ENCODE peak calls at places on chromosomes 13 and 19, in four cellular contexts. A, V, B and X are unnamed samples.

GRCh38 chr13:26517931-26518330 is 39.6 kb upstream of the WASF3 start:
- DNase-seq in B (no peak), A (no peak), V (no peak), X (no peak)

GRCh38 chr13:94658926-94659649 is 53.3 kb downstream of the SOX21 start:
- DNase-seq in A (no peak), B (no peak), V (no peak), X (no peak)

GRCh38 chr19:50415661-50416033 is 3.1 kb upstream of the SPIB start:
- DNase-seq in A (no peak), V (peak; percentile 68), B (peak; percentile 85), X (no peak)

GRCh38 chr19:46834984-46835383 is 15.7 kb downstream of the AP2S1 start:
- DNase-seq in B (no peak), V (no peak), A (no peak), X (no peak)

GRCh38 chr19:30882411-30883005 is 466.7 kb downstream of the TSHZ3 start:
- DNase-seq in A (no peak), B (no peak), V (no peak), X (no peak)

GRCh38 chr13:44974056-44974798 is 15.0 kb downstream of the NUFIP1 start:
- DNase-seq in V (peak; percentile 37), B (no peak), A (no peak), X (no peak)

GRCh38 chr13:51148952-51149573 is 38.0 kb upstream of the C13orf42 start:
- DNase-seq in V (no peak), A (no peak), B (no peak), X (peak; percentile 68)

GRCh38 chr13:19646062-19646461 is 12.6 kb downstream of the MPHOSPH8 start:
- DNase-seq in B (no peak), A (no peak), V (no peak), X (no peak)

GRCh38 chr19:3149526-3150505 is 14.0 kb downstream of the GNA15 start:
- DNase-seq in B (no peak), V (no peak), A (no peak), X (no peak)

GRCh38 chr19:58468216-58468839 is 1.4 kb downstream of the ZNF324 start:
- DNase-seq in V (no peak), B (no peak), A (no peak), X (no peak)
- TF ChIP-seq TCF7 in V (no peak), B (no peak), A (no peak), X (no peak)

DNA sequence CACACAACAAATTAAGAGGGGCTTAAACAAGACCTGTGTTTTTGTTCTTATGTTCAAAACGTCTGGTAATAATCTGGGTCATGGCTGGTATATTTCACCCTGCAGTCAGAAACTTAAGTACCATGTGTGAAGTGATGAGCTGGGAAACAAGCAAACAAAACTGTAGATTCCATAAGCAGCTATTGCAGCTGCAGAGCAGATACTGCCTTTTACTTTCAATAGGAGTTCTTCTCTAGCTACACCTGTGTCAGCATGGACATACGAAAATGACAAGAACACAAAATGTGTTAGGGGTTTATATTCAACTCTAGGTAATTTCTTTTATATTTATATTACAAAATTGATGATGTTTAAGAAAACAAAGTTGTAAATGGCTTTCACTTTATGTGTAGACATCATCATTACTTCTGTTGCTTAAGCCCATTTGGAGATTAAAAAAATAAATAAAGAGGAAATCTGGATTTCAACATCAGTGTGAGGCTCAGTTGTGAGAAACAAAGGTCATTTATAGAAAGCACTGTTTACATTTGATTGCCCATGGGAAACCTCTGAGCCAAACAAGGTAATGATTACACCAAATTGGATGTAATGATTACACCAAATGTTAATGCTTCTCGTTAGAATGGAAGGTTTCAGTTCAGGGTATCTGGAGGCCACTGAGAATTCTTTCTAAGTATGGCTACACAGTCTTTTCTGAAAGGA is 451.0 kb upstream of the SLC10A2 start:
- DNase-seq in V (peak; percentile 57), B (no peak), A (no peak), X (no peak)
- TF ChIP-seq ATF3 in V (no peak), B (no peak), A (no peak), X (no peak)

DNA sequence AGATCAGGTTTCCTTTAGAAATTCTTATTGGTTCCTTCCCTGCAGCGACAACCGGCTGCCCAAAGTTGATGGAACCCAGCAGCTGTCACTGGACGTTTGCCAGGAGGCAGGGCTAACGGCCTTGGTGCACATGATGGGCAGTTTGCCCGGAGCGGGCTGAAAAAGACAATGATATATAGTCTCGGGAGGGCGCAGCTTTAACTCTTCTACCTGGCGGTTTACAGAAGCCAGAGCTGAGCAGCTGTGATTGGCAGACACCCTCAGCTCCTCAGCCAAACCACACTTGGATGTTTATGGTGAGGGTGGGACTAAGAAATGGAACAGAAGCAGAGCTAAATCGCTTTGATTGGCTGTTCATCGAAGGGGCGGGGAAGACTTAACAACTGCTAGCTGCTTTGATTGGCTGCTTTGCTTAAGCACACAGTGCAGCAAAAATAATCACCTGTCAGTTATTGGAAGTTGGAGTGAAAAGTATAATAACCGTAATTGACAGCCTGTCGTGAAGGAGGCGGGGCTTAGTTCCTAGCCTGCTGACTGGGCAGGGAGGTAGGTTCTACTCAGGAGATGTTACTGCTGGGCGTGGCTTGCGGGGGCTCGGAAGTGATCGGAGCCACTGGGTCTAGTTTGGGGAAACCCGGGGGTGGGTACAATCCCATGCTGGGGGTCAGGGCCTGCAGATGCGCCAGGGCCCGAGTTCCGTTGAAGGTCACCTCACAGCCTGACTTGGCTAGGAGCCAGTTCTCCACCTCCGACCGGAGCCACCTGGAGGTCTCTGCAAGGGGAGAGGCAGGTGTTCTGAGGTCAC is 7.5 kb downstream of the EMP3 start:
- DNase-seq in A (peak; percentile 93), V (peak; percentile 100), B (peak; percentile 93), X (peak; percentile 73)
- TF ChIP-seq TCF7 in A (no peak), V (no peak), B (no peak), X (no peak)

GRCh38 chr13:97853550-97853949 is 99.9 kb upstream of the IPO5 start:
- DNase-seq in V (no peak), A (no peak), B (no peak), X (no peak)
- TF ChIP-seq ATF3 in V (no peak), A (no peak), B (no peak), X (no peak)

GRCh38 chr13:46605089-46605488 is 52.1 kb downstream of the LRCH1 start:
- DNase-seq in B (no peak), A (no peak), V (no peak), X (no peak)

GRCh38 chr13:46604226-46604968 is 51.4 kb downstream of the LRCH1 start:
- DNase-seq in A (peak; percentile 25), B (no peak), V (no peak), X (no peak)

GRCh38 chr13:46607768-46608553 is 55.0 kb downstream of the LRCH1 start:
- DNase-seq in V (no peak), A (peak; percentile 92), B (no peak), X (no peak)

GRCh38 chr13:46606915-46607413 is 54.0 kb downstream of the LRCH1 start:
- DNase-seq in B (no peak), V (no peak), A (no peak), X (no peak)

GRCh38 chr13:46605824-46606554 is 53.0 kb downstream of the LRCH1 start:
- DNase-seq in B (no peak), A (no peak), V (peak; percentile 77), X (no peak)
- TF ChIP-seq TCF7 in B (no peak), A (no peak), V (no peak), X (no peak)

GRCh38 chr13:77810430-77810829 is 108.2 kb downstream of the EDNRB start:
- DNase-seq in V (no peak), B (no peak), A (no peak), X (no peak)
- TF ChIP-seq ATF3 in V (no peak), B (no peak), A (no peak), X (no peak)

GRCh38 chr19:51798127-51798526 is 3.2 kb downstream of the FPR3 start:
- DNase-seq in V (no peak), A (no peak), B (no peak), X (no peak)

GRCh38 chr19:51799311-51799997 is 4.5 kb downstream of the FPR3 start:
- DNase-seq in B (peak; percentile 62), V (no peak), A (peak; percentile 35), X (no peak)

GRCh38 chr19:51798958-51799310 is 4.0 kb downstream of the FPR3 start:
- DNase-seq in V (no peak), B (no peak), A (no peak), X (no peak)

GRCh38 chr19:51800849-51801244 is 5.9 kb downstream of the FPR3 start:
- DNase-seq in B (peak; percentile 24), V (no peak), A (no peak), X (no peak)

GRCh38 chr19:51799998-51800848 is 5.3 kb downstream of the FPR3 start:
- DNase-seq in B (peak; percentile 74), A (peak; percentile 12), V (no peak), X (no peak)
- TF ChIP-seq TCF7 in B (no peak), A (no peak), V (no peak), X (no peak)

DNA sequence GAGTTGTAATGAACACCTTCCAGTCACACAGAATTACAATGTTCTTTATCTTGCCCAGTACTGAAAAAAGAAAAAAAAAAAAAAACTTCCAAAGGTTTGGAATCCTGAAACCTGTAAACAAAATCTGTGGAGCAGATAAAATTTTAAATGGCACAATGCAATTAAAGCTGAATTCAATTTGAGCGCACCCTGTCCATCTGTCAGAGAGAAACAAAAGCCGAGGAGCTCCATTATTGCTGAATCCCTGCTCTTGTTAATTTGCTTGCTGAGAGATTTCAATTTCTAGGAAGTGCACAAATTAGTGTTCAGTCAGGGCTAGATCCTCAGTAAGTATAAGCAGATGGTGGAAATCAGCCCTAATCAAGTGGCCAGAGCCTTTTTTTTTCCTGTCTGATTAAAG is 65.2 kb downstream of the DACH1 start:
- DNase-seq in V (no peak), A (no peak), B (no peak), X (no peak)
- TF ChIP-seq ATF3 in V (no peak), A (no peak), B (no peak), X (no peak)

DNA sequence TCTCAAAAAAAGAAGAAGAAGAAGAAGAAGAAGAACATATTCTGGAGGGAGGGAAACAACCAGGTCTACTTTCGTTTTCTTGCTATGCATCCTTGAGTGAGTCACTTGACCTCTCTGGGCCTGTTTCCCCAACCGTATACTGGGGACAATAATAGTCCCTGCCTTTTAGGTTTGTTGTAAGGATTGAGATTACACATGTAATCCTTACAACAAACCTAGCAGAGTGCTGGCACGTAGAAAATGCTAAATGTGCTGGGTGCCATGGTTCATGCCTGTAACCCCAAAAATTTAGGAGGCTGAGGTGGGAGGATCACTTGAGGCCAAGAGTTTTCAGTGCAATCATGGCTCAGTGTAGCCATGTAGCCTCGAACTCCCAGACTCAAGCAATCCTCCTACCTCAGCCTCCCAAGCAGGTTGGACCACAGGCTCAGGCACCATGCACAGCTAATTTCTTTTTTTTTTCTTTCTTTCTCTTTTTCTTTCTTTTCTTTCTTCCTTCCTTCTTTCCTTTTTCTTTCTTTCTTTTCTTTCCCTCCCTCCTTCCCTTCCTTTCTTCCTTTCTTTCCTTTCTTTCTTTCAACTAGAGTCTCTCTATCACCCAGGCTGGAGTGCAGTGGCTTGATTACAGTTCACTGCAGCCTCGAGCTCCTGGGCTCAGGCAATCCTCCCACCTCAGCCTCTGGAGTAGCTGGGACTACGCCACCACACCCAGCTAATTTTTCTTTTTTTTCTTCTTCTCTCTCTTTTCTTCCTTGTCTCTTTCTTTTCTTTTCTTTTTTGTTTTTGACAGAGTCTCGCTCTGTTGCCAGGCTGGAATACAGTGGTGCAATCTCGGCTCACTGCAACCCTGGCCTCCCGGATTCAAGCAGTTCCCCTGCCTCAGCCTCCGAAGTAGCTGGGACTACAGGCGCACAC is 7.0 kb downstream of the IER2 start:
- DNase-seq in B (no peak), V (no peak), A (no peak), X (no peak)
- TF ChIP-seq TCF7 in B (no peak), V (no peak), A (no peak), X (no peak)